ENCODE peak calls at places on chromosomes 7 and 10, in seven cellular contexts. O, V, Y, B, C, W and Z are unnamed samples.

GRCh38 chr7:30525409-30525808 is 20.8 kb upstream of the GGCT start:
- DNase-seq in O (no peak), V (no peak), Y (no peak), B (no peak), C (no peak), W (no peak), Z (no peak)

GRCh38 chr10:14478639-14479038 is 147.9 kb upstream of the FRMD4A start:
- DNase-seq in O (no peak), V (peak), Y (peak), B (no peak), C (peak), W (peak), Z (no peak)

GRCh38 chr10:54722075-54722474 is 79.0 kb downstream of the PCDH15 start:
- DNase-seq in O (no peak), V (no peak), Y (no peak), B (no peak), C (no peak), W (no peak), Z (no peak)

GRCh38 chr7:97733276-97734206 is 1.7 kb downstream of the TAC1 start:
- DNase-seq in O (no peak), V (peak), Y (peak), B (no peak), C (no peak), W (no peak), Z (peak)

GRCh38 chr7:22348379-22348778 is 8.6 kb downstream of the RAPGEF5 start:
- DNase-seq in O (no peak), V (no peak), Y (no peak), B (no peak), C (peak), W (peak), Z (no peak)

GRCh38 chr10:70324951-70325781 is 41.4 kb upstream of the NPFFR1 start:
- DNase-seq in O (no peak), V (no peak), Y (no peak), B (no peak), C (no peak), W (no peak), Z (no peak)

GRCh38 chr7:134533288-134533771 is 6.0 kb downstream of the AKR1B10 start:
- DNase-seq in O (no peak), V (no peak), Y (no peak), B (no peak), C (no peak), W (peak), Z (no peak)

GRCh38 chr7:154789404-154789803 is 213.5 kb downstream of the PAXIP1 start:
- DNase-seq in O (no peak), V (no peak), Y (no peak), B (no peak), C (no peak), W (no peak), Z (no peak)

GRCh38 chr10:28991326-28991725 is 297.5 kb upstream of the LYZL1 start:
- DNase-seq in O (peak), V (no peak), Y (no peak), B (no peak), C (peak), W (peak), Z (no peak)

GRCh38 chr10:43369921-43370320 is 1.5 kb upstream of the FXYD4 start:
- DNase-seq in O (no peak), V (no peak), Y (no peak), B (no peak), C (no peak), W (no peak), Z (no peak)

GRCh38 chr10:88879754-88880286 is at the start of gene STAMBPL1:
- DNase-seq in O (no peak), V (no peak), Y (no peak), B (peak), C (no peak), W (no peak), Z (no peak)

GRCh38 chr10:79221110-79222051 is 125.9 kb upstream of the PPIF start:
- DNase-seq in O (no peak), V (peak), Y (peak), B (peak), C (peak), W (peak), Z (no peak)

GRCh38 chr10:34288634-34289033 is 526.5 kb downstream of the PARD3 start:
- DNase-seq in O (no peak), V (no peak), Y (no peak), B (no peak), C (peak), W (peak), Z (no peak)

GRCh38 chr7:53984776-53985175 is 557.4 kb upstream of the VSTM2A start:
- DNase-seq in O (no peak), V (no peak), Y (no peak), B (no peak), C (no peak), W (no peak), Z (no peak)

GRCh38 chr10:122957474-122957873 is 3.4 kb upstream of the C10orf88 start:
- DNase-seq in O (no peak), V (no peak), Y (no peak), B (no peak), C (no peak), W (no peak), Z (no peak)

GRCh38 chr7:41466760-41467384 is 236.0 kb downstream of the INHBA start:
- DNase-seq in O (no peak), V (no peak), Y (no peak), B (no peak), C (no peak), W (no peak), Z (no peak)

GRCh38 chr10:36462194-36462593 is 663.2 kb upstream of the ANKRD30A start:
- DNase-seq in O (no peak), V (no peak), Y (no peak), B (no peak), C (peak), W (peak), Z (no peak)

GRCh38 chr10:61635946-61636345 is 26.8 kb upstream of the CABCOCO1 start:
- DNase-seq in O (no peak), V (no peak), Y (no peak), B (no peak), C (peak), W (peak), Z (no peak)

GRCh38 chr10:108439397-108439796 is 1274.9 kb upstream of the SORCS1 start:
- DNase-seq in O (no peak), V (no peak), Y (no peak), B (no peak), C (no peak), W (peak), Z (no peak)

GRCh38 chr10:103021897-103022286 is 103.8 kb downstream of the CNNM2 start:
- DNase-seq in O (peak), V (no peak), Y (no peak), B (no peak), C (peak), W (peak), Z (no peak)

GRCh38 chr7:30465342-30466170 is 13.0 kb downstream of the NOD1 start:
- DNase-seq in O (no peak), V (no peak), Y (no peak), B (peak), C (peak), W (no peak), Z (no peak)

GRCh38 chr7:8251195-8251594 is 10.8 kb downstream of the ICA1 start:
- DNase-seq in O (no peak), V (no peak), Y (no peak), B (no peak), C (no peak), W (no peak), Z (no peak)

GRCh38 chr10:122142652-122143237 is 128.4 kb upstream of the BTBD16 start:
- DNase-seq in O (no peak), V (peak), Y (peak), B (no peak), C (no peak), W (no peak), Z (no peak)

GRCh38 chr10:82910301-82910700 is 1035.3 kb downstream of the NRG3 start:
- DNase-seq in O (no peak), V (no peak), Y (no peak), B (no peak), C (no peak), W (no peak), Z (no peak)

GRCh38 chr7:148484486-148484885 is 106.1 kb upstream of the C7orf33 start:
- DNase-seq in O (no peak), V (no peak), Y (no peak), B (no peak), C (no peak), W (no peak), Z (no peak)

GRCh38 chr10:24215603-24216002 is 6.7 kb downstream of the KIAA1217 start:
- DNase-seq in O (no peak), V (no peak), Y (no peak), B (no peak), C (no peak), W (no peak), Z (no peak)

GRCh38 chr7:92834661-92835139 is 1.7 kb downstream of the CDK6 start:
- DNase-seq in O (no peak), V (no peak), Y (peak), B (peak), C (no peak), W (no peak), Z (no peak)

GRCh38 chr7:157714166-157715070 is 377.6 kb downstream of the DNAJB6 start:
- DNase-seq in O (no peak), V (no peak), Y (no peak), B (no peak), C (no peak), W (no peak), Z (no peak)

GRCh38 chr7:5425507-5426225 is 2.0 kb upstream of the TNRC18 start:
- DNase-seq in O (peak), V (peak), Y (peak), B (peak), C (peak), W (peak), Z (no peak)

GRCh38 chr7:30549933-30550493 is 44.7 kb upstream of the GARS1 start:
- DNase-seq in O (no peak), V (no peak), Y (no peak), B (no peak), C (peak), W (no peak), Z (no peak)

GRCh38 chr7:157870644-157871290 is 534.0 kb downstream of the DNAJB6 start:
- DNase-seq in O (no peak), V (no peak), Y (no peak), B (no peak), C (no peak), W (no peak), Z (no peak)

GRCh38 chr7:83271212-83272099 is 108.8 kb upstream of the PCLO start:
- DNase-seq in O (no peak), V (peak), Y (no peak), B (no peak), C (peak), W (peak), Z (no peak)

GRCh38 chr10:4073912-4074311 is 288.9 kb upstream of the KLF6 start:
- DNase-seq in O (peak), V (no peak), Y (no peak), B (no peak), C (peak), W (peak), Z (no peak)
- TF ChIP-seq CTCF in O (peak), V (no peak), Y (no peak), B (no peak), C (no peak), W (no peak), Z (no peak)

DNA sequence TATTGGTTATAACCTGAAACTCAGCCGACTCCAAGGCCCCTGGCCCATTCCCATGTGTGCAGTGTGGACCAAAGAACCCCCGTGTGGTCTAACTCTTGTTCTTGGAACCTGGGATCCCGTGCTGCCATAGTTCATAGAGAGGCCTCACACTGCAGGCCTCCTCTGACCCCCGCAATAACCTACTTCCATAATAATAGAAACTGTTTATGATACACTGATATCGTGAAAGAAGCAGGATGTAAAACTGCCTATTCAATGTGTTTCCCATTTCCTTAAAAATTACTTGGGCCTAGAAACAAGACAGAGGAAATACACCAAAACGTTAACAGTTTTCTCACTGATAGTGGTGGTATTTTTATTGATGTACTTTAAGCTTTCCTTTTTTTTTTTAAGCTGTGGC is 109.2 kb upstream of the KDM7A start:
- DNase-seq in O (no peak), V (no peak), Y (no peak), B (no peak), C (no peak), W (no peak), Z (no peak)
- TF ChIP-seq CTCF in O (no peak), V (no peak), Y (no peak), B (no peak), C (no peak), W (no peak), Z (no peak)

DNA sequence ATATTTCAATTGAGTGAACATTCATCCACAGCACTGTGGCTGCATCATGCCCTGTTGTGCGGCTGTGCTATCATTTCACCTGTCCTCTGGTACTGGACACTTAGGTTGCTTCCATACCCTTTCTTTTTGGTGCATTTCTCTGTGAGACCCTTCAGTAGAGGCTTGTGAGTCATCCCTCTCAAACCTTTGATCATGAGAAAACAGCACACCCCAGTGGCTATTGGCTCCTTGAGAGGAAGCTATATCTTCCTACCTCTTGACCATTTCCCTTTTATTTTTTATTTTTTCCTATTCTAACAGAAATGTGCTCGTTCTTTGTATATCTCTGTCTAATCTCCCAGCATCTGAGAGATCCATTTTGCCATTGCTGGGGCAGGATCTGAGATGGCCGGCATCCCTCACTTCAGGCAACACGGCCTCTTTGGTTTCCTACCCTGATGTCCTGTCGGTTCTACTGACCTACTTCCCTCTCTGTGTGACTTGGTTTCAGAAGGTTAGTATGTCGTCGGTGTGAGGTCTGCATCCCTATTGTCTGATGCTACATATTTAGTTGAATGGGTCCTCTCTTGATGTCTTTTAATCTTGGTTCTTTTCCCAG is 23.8 kb upstream of the PIK3AP1 start:
- DNase-seq in O (no peak), V (no peak), Y (no peak), B (no peak), C (peak), W (peak), Z (no peak)
- TF ChIP-seq CTCF in O (peak), V (no peak), Y (peak), B (no peak), C (peak), W (peak), Z (peak)

DNA sequence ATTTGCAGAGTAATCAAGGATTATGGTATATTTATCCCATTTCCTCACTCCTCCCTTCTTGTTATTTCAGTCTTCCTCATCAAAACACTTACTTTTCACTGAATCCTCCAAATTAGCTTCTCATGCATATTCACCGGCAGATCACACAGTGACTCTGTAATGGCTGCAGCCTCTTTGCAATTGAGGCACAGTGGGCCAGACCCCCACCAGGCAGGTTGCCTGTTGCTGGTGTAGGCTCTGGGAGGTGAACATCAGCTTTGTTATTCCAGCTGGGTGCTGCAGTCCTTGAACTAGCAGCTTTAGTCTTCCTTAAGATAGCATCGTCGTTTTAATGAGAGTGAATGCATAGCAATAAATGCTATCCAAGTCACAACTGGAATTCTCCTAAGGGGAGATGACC is 449.3 kb downstream of the CNTNAP2 start:
- DNase-seq in O (no peak), V (peak), Y (peak), B (no peak), C (no peak), W (no peak), Z (no peak)
- TF ChIP-seq CTCF in O (no peak), V (no peak), Y (no peak), B (no peak), C (no peak), W (no peak), Z (no peak)

GRCh38 chr10:44978570-44979280 is at the start of gene DEPP1:
- DNase-seq in O (peak), V (peak), Y (peak), B (peak), C (peak), W (peak), Z (peak)
- TF ChIP-seq CTCF in O (peak), V (no peak), Y (peak), B (peak), C (peak), W (peak), Z (no peak)

GRCh38 chr7:112965506-112965905 is 121.1 kb downstream of the GPR85 start:
- DNase-seq in O (no peak), V (no peak), Y (no peak), B (no peak), C (no peak), W (peak), Z (no peak)

GRCh38 chr7:112969946-112970345 is 116.7 kb downstream of the GPR85 start:
- DNase-seq in O (no peak), V (no peak), Y (no peak), B (no peak), C (no peak), W (no peak), Z (no peak)

GRCh38 chr7:112970771-112971170 is 115.9 kb downstream of the GPR85 start:
- DNase-seq in O (no peak), V (no peak), Y (no peak), B (no peak), C (no peak), W (no peak), Z (no peak)
- TF ChIP-seq CTCF in O (no peak), V (no peak), Y (peak), B (no peak), C (no peak), W (peak), Z (no peak)

GRCh38 chr7:16644157-16644556 is 1.4 kb downstream of the ANKMY2 start:
- DNase-seq in O (no peak), V (no peak), Y (no peak), B (no peak), C (no peak), W (no peak), Z (no peak)

GRCh38 chr7:16646427-16647081 is 573 bp downstream of the BZW2 start:
- DNase-seq in O (no peak), V (no peak), Y (no peak), B (peak), C (peak), W (no peak), Z (no peak)

GRCh38 chr7:16644987-16645592 is 464 bp downstream of the ANKMY2 start:
- DNase-seq in O (no peak), V (peak), Y (no peak), B (peak), C (peak), W (peak), Z (no peak)

GRCh38 chr7:16644624-16644986 is 949 bp downstream of the ANKMY2 start:
- DNase-seq in O (no peak), V (peak), Y (no peak), B (peak), C (peak), W (peak), Z (no peak)

DNA sequence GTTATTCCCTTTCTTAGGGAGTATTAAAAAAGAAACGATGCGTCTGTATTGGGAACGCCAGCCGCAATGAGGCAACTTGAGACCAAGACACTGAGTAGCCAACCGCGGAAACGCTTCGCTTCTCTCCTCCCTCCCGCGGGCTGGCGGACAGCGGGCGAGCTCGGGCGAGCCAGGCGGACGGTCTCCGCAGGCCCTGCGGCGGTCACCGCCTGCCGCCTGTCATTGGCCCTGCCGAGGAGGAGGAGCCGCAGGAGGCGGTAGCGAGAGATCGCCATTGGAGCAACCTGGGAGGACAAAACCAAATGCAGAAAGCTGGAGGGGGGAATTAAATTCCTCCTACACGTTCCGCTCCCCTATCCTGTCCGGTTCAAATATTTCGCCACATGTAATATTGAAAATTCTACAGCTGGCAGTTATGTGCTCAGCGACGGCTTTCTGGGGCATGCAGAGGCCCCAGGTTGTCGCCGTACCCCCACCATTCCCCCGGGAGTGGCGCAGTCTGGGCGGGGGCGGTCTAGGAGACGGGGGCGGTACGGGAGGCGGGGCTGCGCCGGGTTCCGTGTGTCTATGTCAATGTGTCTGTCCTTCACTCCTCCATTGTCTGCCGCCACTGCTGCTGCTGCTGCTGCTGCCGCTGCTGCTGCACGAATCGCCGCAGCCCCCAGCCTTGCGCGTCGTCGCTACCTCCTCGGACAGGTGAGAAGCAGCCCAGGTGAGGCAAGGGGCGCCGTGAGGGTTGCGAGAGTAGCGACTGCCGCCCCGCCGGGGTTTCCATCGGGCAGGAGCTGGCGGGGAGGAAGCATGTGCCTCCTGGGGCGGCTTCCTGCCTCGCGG is at the start of the genes ANKMY2 and BZW2:
- DNase-seq in O (peak), V (peak), Y (peak), B (peak), C (peak), W (peak), Z (peak)
- TF ChIP-seq CTCF in O (no peak), V (no peak), Y (no peak), B (no peak), C (no peak), W (no peak), Z (no peak)